ENCODE peak calls at places on chromosomes 3 and 15, in ten cellular contexts. V is thoracic aorta; M is NCI-H1105; U is GM12878; O is activated CD4-positive, alpha-beta T cell treated with anti-CD3 and anti-CD28 coated beads for 1 hour; R is tibial artery; E is GM23338; K is T1000; G is mesendoderm; N is stimulated activated CD8-positive, alpha-beta memory T cell treated with anti-CD3 and anti-CD28 coated beads, Interleukin-15, amount 100 ng/mL, for 24 hours. Z is an unnamed sample.

GRCh38 chr3:37537914-37538691 is 323.6 kb upstream of the CTDSPL start:
- DNase-seq in V (no peak), M (no peak), U (no peak), O (no peak), R (no peak), E (no peak), K (no peak), G (peak; percentile 22), N (no peak), Z (no peak)

GRCh38 chr3:176631175-176631574 is 566.1 kb downstream of the TBL1XR1 start:
- DNase-seq in V (no peak), M (no peak), U (no peak), O (no peak), R (no peak), E (no peak), K (no peak), G (no peak), N (no peak), Z (no peak)

GRCh38 chr3:149969110-149969944 is 1.4 kb downstream of the PFN2 start:
- DNase-seq in V (peak; percentile 22), M (peak; percentile 81), U (no peak), O (no peak), R (peak; percentile 76), E (peak; percentile 94), K (peak; percentile 9), G (peak; percentile 94), N (no peak), Z (peak; percentile 36)

GRCh38 chr3:188901671-188902331 is 270.0 kb upstream of the TPRG1 start:
- DNase-seq in V (no peak), M (no peak), U (no peak), O (no peak), R (no peak), E (no peak), K (no peak), G (no peak), N (no peak), Z (no peak)

GRCh38 chr3:11480663-11481298 is 162.9 kb downstream of the VGLL4 start:
- DNase-seq in V (no peak), M (no peak), U (no peak), O (no peak), R (no peak), E (peak; percentile 73), K (no peak), G (peak; percentile 77), N (no peak), Z (no peak)

GRCh38 chr3:125386811-125387210 is 11.7 kb upstream of the ZNF148 start:
- DNase-seq in V (no peak), M (no peak), U (no peak), O (no peak), R (no peak), E (no peak), K (no peak), G (no peak), N (no peak), Z (no peak)

GRCh38 chr15:82680200-82681102 is 29.2 kb downstream of the AP3B2 start:
- DNase-seq in V (no peak), M (peak; percentile 71), U (no peak), O (peak; percentile 76), R (peak; percentile 57), E (peak; percentile 94), K (no peak), G (peak; percentile 94), N (peak; percentile 42), Z (peak; percentile 88)

GRCh38 chr3:56885879-56886647 is 84.3 kb upstream of the ARHGEF3 start:
- DNase-seq in V (no peak), M (no peak), U (no peak), O (no peak), R (no peak), E (no peak), K (no peak), G (no peak), N (no peak), Z (no peak)

GRCh38 chr3:79297242-79297641 is 470.6 kb downstream of the ROBO1 start:
- DNase-seq in V (no peak), M (peak; percentile 89), U (no peak), O (no peak), R (no peak), E (peak; percentile 4), K (peak; percentile 24), G (no peak), N (no peak), Z (peak; percentile 74)

GRCh38 chr15:74954515-74954914 is 2.1 kb downstream of the RPP25 start:
- DNase-seq in V (no peak), M (no peak), U (no peak), O (no peak), R (no peak), E (no peak), K (no peak), G (peak; percentile 85), N (no peak), Z (no peak)

GRCh38 chr3:8970971-8971589 is 7.8 kb upstream of the RAD18 start:
- DNase-seq in V (no peak), M (peak; percentile 14), U (no peak), O (peak; percentile 63), R (no peak), E (peak; percentile 71), K (peak; percentile 55), G (peak; percentile 62), N (peak; percentile 36), Z (peak; percentile 1)

GRCh38 chr15:75943713-75944215 is 40.1 kb downstream of the FBXO22 start:
- DNase-seq in V (no peak), M (no peak), U (no peak), O (no peak), R (no peak), E (peak; percentile 12), K (no peak), G (no peak), N (no peak), Z (no peak)

GRCh38 chr15:60722328-60723112 is 243.6 kb upstream of the ICE2 start:
- DNase-seq in V (no peak), M (no peak), U (no peak), O (no peak), R (no peak), E (no peak), K (no peak), G (no peak), N (no peak), Z (no peak)

GRCh38 chr3:27613846-27614500 is 108.2 kb downstream of the EOMES start:
- DNase-seq in V (no peak), M (no peak), U (peak; percentile 13), O (no peak), R (no peak), E (no peak), K (no peak), G (no peak), N (no peak), Z (no peak)

GRCh38 chr15:35507932-35508638 is 37.9 kb downstream of the DPH6 start:
- DNase-seq in V (no peak), M (no peak), U (no peak), O (no peak), R (no peak), E (no peak), K (no peak), G (no peak), N (no peak), Z (no peak)

GRCh38 chr3:13124631-13125030 is 51.4 kb upstream of the IQSEC1 start:
- DNase-seq in V (no peak), M (no peak), U (no peak), O (no peak), R (peak; percentile 50), E (no peak), K (no peak), G (no peak), N (no peak), Z (no peak)

GRCh38 chr3:23055733-23056376 is 147.3 kb upstream of the UBE2E2 start:
- DNase-seq in V (no peak), M (no peak), U (no peak), O (no peak), R (no peak), E (no peak), K (no peak), G (no peak), N (no peak), Z (no peak)

GRCh38 chr3:106963446-106963845 is 413.8 kb upstream of the CCDC54 start:
- DNase-seq in V (no peak), M (no peak), U (no peak), O (no peak), R (no peak), E (no peak), K (no peak), G (no peak), N (no peak), Z (no peak)

GRCh38 chr15:57993409-57993808 is 72.1 kb downstream of the ALDH1A2 start:
- DNase-seq in V (no peak), M (no peak), U (no peak), O (no peak), R (no peak), E (no peak), K (no peak), G (no peak), N (no peak), Z (no peak)